ENCODE peak calls at places on chromosomes 5 and 9, in nine cellular contexts. H is left ventricle myocardium inferior; U is brain microvascular endothelial cell; T is choroid plexus epithelial cell; P is heart left ventricle; W is AG04450; G is CD8-positive, alpha-beta memory T cell; S is CD4-positive, alpha-beta memory T cell; Z is retinal pigment epithelial cell. C is an unnamed sample.

GRCh38 chr9:37909326-37909725 is 5.4 kb upstream of the SLC25A51 start:
- DNase-seq in S (no peak), Z (no peak), W (no peak), T (no peak), U (no peak), P (no peak), G (no peak), H (no peak), C (no peak)

GRCh38 chr5:65811004-65811403 is 89.0 kb downstream of the NLN start:
- DNase-seq in P (no peak), U (peak; percentile 67), H (no peak), W (no peak), Z (no peak), G (no peak), S (no peak), T (peak; percentile 65), C (no peak)

GRCh38 chr9:75096796-75097195 is 8.5 kb downstream of the OSTF1 start:
- DNase-seq in U (no peak), T (no peak), G (no peak), S (no peak), W (no peak), H (no peak), Z (no peak), P (no peak), C (no peak)

GRCh38 chr9:86282979-86283535 is 719 bp upstream of the ISCA1 start:
- DNase-seq in G (no peak), U (peak; percentile 79), Z (peak; percentile 83), S (no peak), W (peak; percentile 52), P (peak; percentile 39), T (peak; percentile 95), H (no peak), C (no peak)

GRCh38 chr5:7190727-7191126 is 205.2 kb upstream of the ADCY2 start:
- DNase-seq in U (no peak), Z (no peak), W (no peak), H (no peak), P (no peak), S (no peak), T (no peak), G (no peak), C (peak; percentile 61)

GRCh38 chr9:2492161-2492560 is 129.4 kb upstream of the VLDLR start:
- DNase-seq in G (no peak), P (no peak), T (no peak), H (no peak), S (no peak), Z (no peak), U (no peak), W (no peak), C (no peak)

GRCh38 chr5:120160120-120160895 is 303.8 kb upstream of the PRR16 start:
- DNase-seq in G (no peak), S (no peak), Z (no peak), T (peak; percentile 56), W (peak; percentile 37), U (peak; percentile 27), P (no peak), H (no peak), C (no peak)

GRCh38 chr5:171369056-171369455 is 18.6 kb upstream of the NPM1 start:
- DNase-seq in G (no peak), W (no peak), S (no peak), H (no peak), T (no peak), Z (no peak), U (no peak), P (no peak), C (no peak)

GRCh38 chr5:169272731-169273401 is 28.1 kb downstream of the SLIT3 start:
- DNase-seq in W (no peak), U (no peak), Z (no peak), S (no peak), P (no peak), T (no peak), G (no peak), H (no peak), C (no peak)

GRCh38 chr9:128163523-128164331 is 3.7 kb downstream of the BBLN start:
- DNase-seq in P (no peak), W (no peak), G (no peak), H (no peak), Z (no peak), T (no peak), S (no peak), U (no peak), C (no peak)

GRCh38 chr5:175517824-175518450 is 39.6 kb downstream of the SFXN1 start:
- DNase-seq in U (peak; percentile 88), Z (peak; percentile 13), W (peak; percentile 61), H (no peak), T (peak; percentile 92), S (no peak), P (no peak), G (peak; percentile 69), C (no peak)

GRCh38 chr9:12640021-12640587 is 53.1 kb upstream of the TYRP1 start:
- DNase-seq in T (peak; percentile 87), P (no peak), H (no peak), S (no peak), W (peak; percentile 3), U (peak; percentile 34), G (no peak), Z (peak; percentile 77), C (no peak)

GRCh38 chr5:118762291-118762690 is 226.1 kb downstream of the DTWD2 start:
- DNase-seq in U (no peak), H (no peak), W (no peak), P (no peak), Z (no peak), T (no peak), S (no peak), G (no peak), C (no peak)

GRCh38 chr5:66655395-66656324 is 59.5 kb downstream of the MAST4 start:
- DNase-seq in Z (no peak), H (no peak), T (peak; percentile 53), S (no peak), W (no peak), U (peak; percentile 4), P (no peak), G (no peak), C (peak; percentile 18)

GRCh38 chr5:79851694-79852006 is 139.4 kb downstream of the MTX3 start:
- DNase-seq in P (no peak), W (no peak), T (no peak), S (no peak), Z (no peak), G (no peak), U (no peak), H (no peak), C (no peak)

GRCh38 chr5:73814234-73814846 is 188.3 kb downstream of the ARHGEF28 start:
- DNase-seq in H (no peak), S (no peak), G (no peak), U (no peak), P (no peak), Z (no peak), W (no peak), T (no peak), C (no peak)

GRCh38 chr5:56995605-56996004 is 43.7 kb upstream of the MIER3 start:
- DNase-seq in P (no peak), Z (no peak), S (no peak), U (no peak), H (no peak), W (no peak), T (no peak), G (no peak), C (no peak)
- H3K4me3 ChIP-seq in P (no peak overlapping the region), Z (no peak overlapping the region), S (no peak overlapping the region), U (no peak overlapping the region), H (no peak overlapping the region), W (no peak overlapping the region), T (no peak overlapping the region), G (no peak overlapping the region), C (no peak overlapping the region)

GRCh38 chr5:84016090-84016489 is 295.4 kb upstream of the HAPLN1 start:
- DNase-seq in W (no peak), H (no peak), S (no peak), G (no peak), Z (no peak), U (no peak), T (peak; percentile 27), P (no peak), C (no peak)
- H3K4me3 ChIP-seq in W (no peak overlapping the region), H (no peak overlapping the region), S (no peak overlapping the region), G (no peak overlapping the region), Z (no peak overlapping the region), U (no peak overlapping the region), T (no peak overlapping the region), P (no peak overlapping the region), C (no peak overlapping the region)

GRCh38 chr5:14201325-14202061 is 58.4 kb downstream of the TRIO start:
- DNase-seq in Z (peak; percentile 40), W (no peak), U (no peak), T (peak; percentile 83), S (no peak), G (no peak), P (no peak), H (no peak), C (no peak)
- H3K4me3 ChIP-seq in Z (no peak overlapping the region), W (no peak overlapping the region), U (no peak overlapping the region), T (no peak overlapping the region), S (no peak overlapping the region), G (no peak overlapping the region), P (no peak overlapping the region), H (no peak overlapping the region), C (no peak overlapping the region)

GRCh38 chr9:94655739-94656138 is 16.4 kb upstream of the FBP1 start:
- DNase-seq in H (no peak), W (no peak), P (no peak), T (no peak), G (no peak), Z (no peak), U (no peak), S (no peak), C (no peak)
- H3K4me3 ChIP-seq in H (no peak overlapping the region), W (no peak overlapping the region), P (peak overlapping the region; percentile 2), T (peak overlapping the region; percentile 33), G (peak overlapping the region; percentile 9), Z (no peak overlapping the region), U (no peak overlapping the region), S (peak overlapping the region; percentile 10), C (no peak overlapping the region)

GRCh38 chr9:114761515-114761914 is 44.3 kb downstream of the TNFSF15 start:
- DNase-seq in Z (no peak), T (no peak), S (no peak), U (no peak), H (no peak), G (no peak), W (no peak), P (no peak), C (no peak)

GRCh38 chr9:114757984-114758383 is 47.9 kb downstream of the TNFSF15 start:
- DNase-seq in S (no peak), U (no peak), H (no peak), Z (no peak), P (no peak), W (no peak), G (no peak), T (no peak), C (no peak)

GRCh38 chr9:114757395-114757794 is 48.4 kb downstream of the TNFSF15 start:
- DNase-seq in U (no peak), S (no peak), W (no peak), T (peak; percentile 25), H (no peak), P (no peak), Z (no peak), G (no peak), C (no peak)

GRCh38 chr9:114756920-114757319 is 48.9 kb downstream of the TNFSF15 start:
- DNase-seq in H (no peak), T (no peak), W (no peak), U (no peak), Z (no peak), S (no peak), P (no peak), G (no peak), C (no peak)

GRCh38 chr9:114759512-114759911 is 46.3 kb downstream of the TNFSF15 start:
- DNase-seq in T (no peak), S (no peak), G (no peak), P (no peak), Z (no peak), W (no peak), U (no peak), H (no peak), C (no peak)
- H3K4me3 ChIP-seq in T (no peak overlapping the region), S (no peak overlapping the region), G (no peak overlapping the region), P (no peak overlapping the region), Z (no peak overlapping the region), W (no peak overlapping the region), U (no peak overlapping the region), H (no peak overlapping the region), C (no peak overlapping the region)